ENCODE peak calls at places on chromosome 3, in five cellular contexts. Q is cardiac muscle cell, H is GM20000, F is kidney, D is ovary. P is an unnamed sample.

GRCh38 chr3:120161902-120162301 is 67.7 kb upstream of the GSK3B start:
- DNase-seq in D (no peak), F (no peak), H (no peak), Q (no peak), P (no peak)

GRCh38 chr3:193899001-193899400 is 236.9 kb upstream of the HES1 start:
- DNase-seq in D (no peak), Q (no peak), F (no peak), H (no peak), P (no peak)

GRCh38 chr3:57091471-57091870 is 31.0 kb downstream of the SPATA12 start:
- DNase-seq in D (no peak), H (no peak), F (no peak), Q (no peak), P (no peak)

GRCh38 chr3:72745146-72745976 is 102.9 kb downstream of the SHQ1 start:
- DNase-seq in D (no peak), Q (no peak), H (no peak), F (no peak), P (no peak)

GRCh38 chr3:11534011-11534782 is 109.5 kb downstream of the VGLL4 start:
- DNase-seq in D (peak), Q (no peak), H (no peak), F (no peak), P (no peak)

GRCh38 chr3:129481783-129482332 is 41.8 kb downstream of the IFT122 start:
- DNase-seq in D (peak), F (no peak), Q (no peak), H (no peak), P (no peak)

GRCh38 chr3:138197058-138197457 is 10.0 kb downstream of the ARMC8 start:
- DNase-seq in Q (peak), H (peak), D (no peak), F (no peak), P (no peak)

GRCh38 chr3:117184574-117184973 is 475.0 kb downstream of the TUSC7 start:
- DNase-seq in F (no peak), Q (no peak), H (no peak), D (no peak), P (no peak)

GRCh38 chr3:148735597-148735996 is 37.9 kb downstream of the AGTR1 start:
- DNase-seq in H (no peak), F (no peak), D (no peak), Q (no peak), P (no peak)

GRCh38 chr3:197372076-197372661 is 73.8 kb upstream of the DLG1 start:
- DNase-seq in Q (no peak), D (no peak), F (peak), H (no peak), P (no peak)

GRCh38 chr3:127495821-127496220 is 94.7 kb downstream of the TPRA1 start:
- DNase-seq in Q (no peak), H (no peak), F (no peak), D (no peak), P (no peak)

GRCh38 chr3:117454236-117454635 is 744.7 kb downstream of the TUSC7 start:
- DNase-seq in Q (no peak), F (no peak), D (no peak), H (no peak), P (no peak)

GRCh38 chr3:142963266-142964149 is at the start of gene PAQR9:
- DNase-seq in Q (peak), D (no peak), F (no peak), H (peak), P (no peak)

GRCh38 chr3:155496206-155496605 is 202.7 kb upstream of the STRIT1 start:
- DNase-seq in Q (no peak), F (no peak), D (no peak), H (no peak), P (no peak)

GRCh38 chr3:77147836-77148578 is 108.1 kb downstream of the ROBO2 start:
- DNase-seq in Q (no peak), H (no peak), F (no peak), D (no peak), P (no peak)

GRCh38 chr3:127691494-127691893 is 18.7 kb downstream of the ABTB1 start:
- DNase-seq in H (no peak), D (peak), Q (no peak), F (peak), P (no peak)

GRCh38 chr3:120693439-120694172 is 11.6 kb upstream of the HGD start:
- DNase-seq in F (no peak), Q (no peak), H (no peak), D (no peak), P (no peak)

GRCh38 chr3:128456776-128457715 is 9.6 kb downstream of the DNAJB8 start:
- DNase-seq in H (no peak), D (no peak), Q (no peak), F (peak), P (no peak)

GRCh38 chr3:110731148-110731547 is 340.5 kb upstream of the NECTIN3 start:
- DNase-seq in Q (no peak), D (no peak), F (no peak), H (no peak), P (no peak)

DNA sequence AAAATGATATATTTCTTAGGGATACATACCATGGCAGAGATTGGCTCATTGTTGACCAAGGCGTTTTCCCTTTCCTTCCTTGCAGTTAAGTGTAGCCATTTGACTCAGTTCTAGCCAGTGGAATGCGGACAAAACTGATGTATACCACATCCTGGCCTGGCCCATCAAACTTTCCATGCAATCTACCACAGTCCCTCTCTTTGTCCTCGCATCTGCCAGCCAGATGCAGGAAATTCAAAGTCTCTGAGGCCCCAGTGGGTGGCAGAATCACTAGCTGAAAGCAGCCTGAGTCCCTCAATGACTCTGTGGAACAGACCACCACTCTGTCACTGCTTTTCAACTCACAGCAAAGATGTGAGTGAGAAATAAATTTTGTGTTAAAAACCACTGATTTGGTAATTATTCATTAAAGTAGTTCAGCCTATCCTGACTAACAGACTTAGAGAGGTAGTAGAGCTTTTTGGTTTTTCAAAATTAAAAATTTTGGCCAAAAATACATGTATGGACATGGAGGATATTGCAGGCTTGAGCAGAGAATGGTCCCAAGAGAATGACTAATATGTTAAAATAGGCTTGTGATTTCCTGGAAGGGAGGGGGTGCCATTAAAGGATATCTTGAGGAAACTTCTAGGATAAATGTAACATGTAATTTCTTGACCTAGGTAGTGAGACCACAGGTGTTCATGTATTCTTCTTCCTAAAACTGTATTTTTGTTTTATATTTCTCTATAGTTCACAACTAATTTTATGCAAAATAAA is 10.9 kb downstream of the LRRFIP2 start:
- DNase-seq in Q (no peak), D (no peak), H (no peak), F (no peak), P (no peak)
- TF ChIP-seq CTCF in Q (no peak), D (no peak), H (no peak), F (no peak), P (no peak)

GRCh38 chr3:54830658-54831057 is 97.2 kb downstream of the LRTM1 start:
- DNase-seq in D (no peak), Q (no peak), H (peak), F (no peak), P (peak)
- TF ChIP-seq CTCF in D (no peak), Q (peak), H (peak), F (peak), P (peak)

GRCh38 chr3:42582474-42583070 is 805 bp upstream of the SEC22C start:
- DNase-seq in F (no peak), H (no peak), Q (no peak), D (no peak), P (no peak)

GRCh38 chr3:42581400-42581708 is 413 bp downstream of the SEC22C start:
- DNase-seq in F (no peak), D (no peak), H (no peak), Q (no peak), P (no peak)

GRCh38 chr3:42578054-42578453 is 3.7 kb downstream of the SEC22C start:
- DNase-seq in D (no peak), F (no peak), Q (no peak), H (no peak), P (no peak)

DNA sequence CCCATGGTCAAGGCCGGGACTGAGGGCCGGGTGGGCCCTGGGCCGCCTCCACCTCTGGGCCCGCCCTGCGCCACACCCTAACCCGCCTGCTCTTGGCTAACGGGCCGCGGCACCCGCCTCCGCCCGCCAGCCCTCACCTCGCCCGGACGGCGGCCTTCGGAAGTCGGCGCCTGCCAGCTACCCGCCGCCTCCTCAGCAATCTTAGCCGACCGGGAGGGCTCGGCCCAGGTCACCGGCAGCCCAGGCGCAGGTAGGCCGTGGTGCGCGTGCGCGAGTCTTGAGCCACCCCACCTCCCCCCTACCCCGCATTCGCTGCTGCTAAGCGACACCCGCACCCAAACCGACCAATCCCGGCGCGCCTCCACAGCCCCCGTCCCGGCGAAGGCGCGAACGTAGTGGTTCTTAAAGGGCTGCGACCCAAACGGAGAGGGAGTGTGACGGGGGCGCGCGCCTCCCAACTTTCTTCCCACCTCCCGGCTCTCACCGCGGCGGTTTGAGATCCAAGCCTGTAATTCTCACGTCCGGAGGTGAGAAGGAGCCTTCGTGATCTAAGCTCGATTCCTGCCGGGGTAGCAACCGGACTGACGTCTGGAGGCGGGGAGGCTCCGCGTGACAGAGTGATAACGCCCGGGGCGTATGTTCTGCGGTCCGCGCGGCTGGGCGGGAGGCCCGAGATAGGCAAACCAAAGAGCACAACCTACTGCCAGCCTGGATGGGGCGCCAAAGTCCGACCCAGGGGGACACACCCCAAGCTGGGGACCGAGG is at the start of gene SEC22C:
- DNase-seq in H (peak), F (peak), D (peak), Q (peak), P (peak)
- TF ChIP-seq CTCF in H (no peak), F (no peak), D (no peak), Q (peak), P (peak)

DNA sequence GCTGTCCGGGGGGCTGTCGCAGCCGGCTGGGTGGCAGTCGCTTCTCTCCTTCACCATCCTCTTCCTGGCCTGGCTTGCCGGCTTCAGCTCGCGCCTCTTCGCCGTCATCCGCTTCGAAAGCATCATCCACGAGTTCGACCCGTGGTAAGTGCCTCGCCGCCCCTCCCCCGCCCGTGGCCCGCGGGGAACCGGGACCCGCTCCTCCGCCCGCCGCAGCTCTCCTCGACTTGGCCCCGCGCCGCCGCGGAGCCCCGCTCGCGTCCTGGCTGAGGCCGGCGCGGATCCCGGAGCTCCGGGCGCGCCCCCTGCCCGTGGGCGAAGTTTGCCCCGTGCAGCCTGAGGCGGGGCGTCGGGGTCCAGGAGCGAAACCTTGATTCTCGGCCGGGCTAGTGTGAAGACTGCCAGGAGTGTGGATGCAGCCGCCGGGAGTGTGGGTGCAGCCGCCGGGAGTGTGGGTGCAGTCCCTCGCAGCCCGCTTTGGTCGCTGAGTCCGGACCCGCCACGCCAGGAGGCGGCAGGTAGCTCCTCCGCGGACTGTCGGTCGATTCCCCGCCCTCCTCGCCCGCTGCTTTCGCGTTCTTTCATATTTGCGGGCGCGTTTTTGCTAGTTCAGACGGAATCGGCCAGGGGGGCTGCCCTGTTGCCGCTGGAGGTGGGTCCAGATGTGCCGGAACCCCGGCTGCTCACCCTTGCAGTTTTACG is 595 bp downstream of the STT3B start:
- DNase-seq in Q (peak), F (peak), D (peak), H (peak), P (no peak)
- TF ChIP-seq CTCF in Q (peak), F (no peak), D (no peak), H (no peak), P (no peak)

GRCh38 chr3:100006570-100007271 is 107.6 kb downstream of the FILIP1L start:
- DNase-seq in H (no peak), D (no peak), Q (no peak), F (no peak), P (no peak)
- TF ChIP-seq CTCF in H (no peak), D (no peak), Q (no peak), F (no peak), P (no peak)

GRCh38 chr3:112136959-112137693 is 4.1 kb upstream of the GCSAM start:
- DNase-seq in Q (peak), D (no peak), F (no peak), H (no peak), P (no peak)
- TF ChIP-seq CTCF in Q (peak), D (no peak), F (peak), H (peak), P (peak)

GRCh38 chr3:144429719-144430121 is 458.1 kb downstream of the DIPK2A start:
- DNase-seq in F (no peak), H (peak), D (no peak), Q (no peak), P (peak)

GRCh38 chr3:144437989-144438388 is 466.4 kb downstream of the DIPK2A start:
- DNase-seq in D (no peak), Q (no peak), F (no peak), H (no peak), P (peak)

GRCh38 chr3:144431134-144431533 is 459.5 kb downstream of the DIPK2A start:
- DNase-seq in H (peak), D (no peak), Q (no peak), F (no peak), P (no peak)

GRCh38 chr3:144433006-144433405 is 461.4 kb downstream of the DIPK2A start:
- DNase-seq in H (no peak), D (no peak), Q (no peak), F (no peak), P (no peak)
- TF ChIP-seq CTCF in H (no peak), D (no peak), Q (no peak), F (no peak), P (no peak)

GRCh38 chr3:66858656-66859381 is 139.3 kb upstream of the KBTBD8 start:
- DNase-seq in F (no peak), H (no peak), Q (no peak), D (no peak), P (no peak)
- TF ChIP-seq CTCF in F (no peak), H (no peak), Q (no peak), D (no peak), P (no peak)

GRCh38 chr3:17810759-17811158 is 68.3 kb upstream of the TBC1D5 start:
- DNase-seq in H (no peak), Q (no peak), D (no peak), F (no peak), P (no peak)
- TF ChIP-seq CTCF in H (no peak), Q (peak), D (no peak), F (peak), P (no peak)

GRCh38 chr3:114132500-114132899 is 46.4 kb downstream of the DRD3 start:
- DNase-seq in F (no peak), H (no peak), Q (no peak), D (no peak), P (no peak)
- TF ChIP-seq CTCF in F (no peak), H (no peak), Q (no peak), D (no peak), P (no peak)